ENCODE peak calls at places on chromosomes 5 and 9, in seven cellular contexts. R is SK-N-SH, W is HCT116, U is K562, T is HepG2, O is GM12878, I is endothelial cell of umbilical vein. F is an unnamed sample.

GRCh38 chr9:135814421-135814820 is 92.9 kb downstream of the CAMSAP1 start:
- DNase-seq in W (no peak), R (no peak), O (no peak), U (no peak), I (no peak), T (no peak), F (no peak)

GRCh38 chr5:6705959-6706358 is 7.3 kb upstream of the TENT4A start:
- DNase-seq in I (no peak), U (no peak), O (no peak), R (no peak), W (no peak), T (no peak), F (no peak)

GRCh38 chr9:19409406-19410194 is 791 bp downstream of the ACER2 start:
- DNase-seq in R (peak; percentile 63), T (peak; percentile 43), W (peak; percentile 8), U (peak; percentile 47), O (no peak), I (peak; percentile 43), F (peak; percentile 74)

GRCh38 chr9:127565231-127565630 is 46.8 kb upstream of the STXBP1 start:
- DNase-seq in O (no peak), T (no peak), W (no peak), R (no peak), U (no peak), I (no peak), F (no peak)

GRCh38 chr5:124599048-124599973 is 147.1 kb downstream of the ZNF608 start:
- DNase-seq in T (peak; percentile 96), W (no peak), U (no peak), O (peak; percentile 13), R (peak; percentile 56), I (peak; percentile 98), F (no peak)

GRCh38 chr5:178207183-178207916 is 3.0 kb downstream of the HNRNPAB start:
- DNase-seq in I (peak; percentile 75), O (no peak), R (no peak), W (no peak), U (no peak), T (peak; percentile 32), F (no peak)

GRCh38 chr5:66989286-66989685 is 207.3 kb downstream of the CD180 start:
- DNase-seq in T (peak; percentile 45), R (no peak), I (no peak), U (no peak), O (no peak), W (no peak), F (peak; percentile 47)

GRCh38 chr5:128174951-128175350 is 91.4 kb downstream of the SLC12A2 start:
- DNase-seq in R (no peak), U (no peak), O (no peak), T (no peak), W (no peak), I (no peak), F (no peak)

GRCh38 chr9:133715866-133716563 is 22.1 kb downstream of the SARDH start:
- DNase-seq in R (peak; percentile 85), T (peak; percentile 60), I (no peak), W (no peak), U (peak; percentile 31), O (no peak), F (peak; percentile 71)

GRCh38 chr5:23631283-23632045 is 124.1 kb downstream of the PRDM9 start:
- DNase-seq in W (no peak), U (no peak), R (no peak), T (no peak), O (no peak), I (no peak), F (no peak)

GRCh38 chr9:113525208-113525607 is 61.7 kb downstream of the RGS3 start:
- DNase-seq in T (no peak), R (no peak), W (no peak), U (no peak), O (no peak), I (no peak), F (no peak)

GRCh38 chr9:107465467-107466451 is 23.8 kb downstream of the KLF4 start:
- DNase-seq in T (no peak), U (peak; percentile 57), R (peak; percentile 84), O (no peak), I (peak; percentile 47), W (no peak), F (peak; percentile 85)

GRCh38 chr9:1050125-1050895 is at the start of gene DMRT2:
- DNase-seq in U (peak; percentile 35), R (peak; percentile 86), O (no peak), T (peak; percentile 51), I (peak; percentile 39), W (peak; percentile 0), F (peak; percentile 98)
- H3K4me2 ChIP-seq in U (no peak within 1 kb of the TSS), R (peak within 1 kb of the TSS; percentile 60), O (no peak within 1 kb of the TSS), T (peak within 1 kb of the TSS; percentile 39), I (no peak within 1 kb of the TSS), W (no peak within 1 kb of the TSS), F (peak within 1 kb of the TSS; percentile 93)

GRCh38 chr9:16883586-16883985 is 13.1 kb upstream of the BNC2 start:
- DNase-seq in T (no peak), I (no peak), U (no peak), R (no peak), W (no peak), O (no peak), F (no peak)

GRCh38 chr9:16884952-16885513 is 14.6 kb upstream of the BNC2 start:
- DNase-seq in O (no peak), U (no peak), R (peak; percentile 25), I (no peak), W (no peak), T (no peak), F (no peak)

GRCh38 chr9:16885896-16886295 is 15.4 kb upstream of the BNC2 start:
- DNase-seq in W (no peak), O (no peak), T (no peak), R (no peak), I (no peak), U (no peak), F (no peak)

GRCh38 chr9:16884373-16884772 is 13.9 kb upstream of the BNC2 start:
- DNase-seq in T (no peak), I (no peak), W (no peak), R (no peak), U (no peak), O (no peak), F (no peak)

DNA sequence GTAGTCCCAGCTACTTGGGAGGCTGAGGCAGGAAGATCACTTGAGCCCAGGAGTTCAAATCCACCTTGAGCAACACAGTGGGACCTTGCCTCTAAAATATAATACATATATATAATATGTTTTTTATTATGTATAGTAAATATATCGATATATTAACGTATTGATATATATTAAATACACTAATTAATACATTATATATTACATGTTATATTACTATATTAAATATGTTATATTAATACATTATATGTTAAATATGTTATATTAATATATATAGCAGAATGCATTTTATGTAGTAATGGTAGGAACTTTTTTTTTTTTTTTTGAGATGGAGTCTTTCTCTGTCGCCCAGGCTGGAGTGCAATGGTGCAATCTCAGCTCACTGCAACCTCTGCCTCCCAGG is 18.1 kb upstream of the BNC2 start:
- DNase-seq in W (no peak), O (no peak), I (no peak), R (no peak), T (no peak), U (no peak), F (no peak)
- TF ChIP-seq POLR2AphosphoS5 in W (no peak), O (no peak), I (no peak), R (no peak), T (no peak), U (no peak), F (no peak)

GRCh38 chr5:98872679-98873078 is 56.1 kb downstream of the CHD1 start:
- DNase-seq in I (no peak), U (no peak), W (no peak), O (no peak), T (no peak), R (no peak), F (no peak)
- H3K27ac ChIP-seq in I (no peak overlapping the region), U (no peak overlapping the region), W (no peak overlapping the region), O (no peak overlapping the region), T (no peak overlapping the region), R (no peak overlapping the region), F (no peak overlapping the region)

DNA sequence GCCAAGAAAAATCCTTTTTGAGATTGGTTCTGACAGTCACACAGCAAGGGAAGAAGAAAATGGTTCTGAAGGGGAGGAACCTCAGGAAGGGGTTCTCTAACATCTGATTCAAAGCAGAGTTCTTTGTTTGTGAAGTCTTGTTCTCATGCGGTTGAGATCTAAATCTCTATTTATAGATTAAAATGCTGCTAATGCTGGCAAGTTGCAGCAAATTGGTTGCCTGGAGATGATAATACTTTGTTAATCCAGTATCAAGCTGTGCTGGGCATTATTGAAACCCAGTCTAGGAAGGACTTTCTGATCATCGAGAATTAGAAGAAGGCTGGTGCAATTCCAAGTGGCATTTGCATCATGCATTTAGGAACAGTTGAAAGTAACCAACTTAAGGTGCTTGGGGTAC is 34.0 kb upstream of the SLC28A3 start:
- DNase-seq in W (no peak), T (no peak), I (no peak), R (no peak), O (no peak), U (no peak), F (no peak)
- H3K4me2 ChIP-seq in W (no peak overlapping the region), T (no peak overlapping the region), I (no peak overlapping the region), R (no peak overlapping the region), O (no peak overlapping the region), U (no peak overlapping the region), F (no peak overlapping the region)

F was measured in GM23338.